ENCODE peak calls at places on chromosomes 12 and 14, in four cellular contexts. T, K, M and Q are unnamed samples.

GRCh38 chr14:50116986-50117385 is 614 bp upstream of the VCPKMT start:
- DNase-seq in M (no peak), T (no peak), K (no peak), Q (no peak)

GRCh38 chr12:107990325-107990724 is 138.8 kb upstream of the WSCD2 start:
- DNase-seq in K (peak; percentile 46), M (peak; percentile 56), T (no peak), Q (no peak)

GRCh38 chr12:56431850-56432249 is 17.4 kb downstream of the TIMELESS start:
- DNase-seq in K (no peak), T (peak; percentile 2), M (peak; percentile 35), Q (peak; percentile 43)

GRCh38 chr14:62443796-62444195 is 601.5 kb downstream of the KCNH5 start:
- DNase-seq in K (no peak), M (peak; percentile 46), T (peak; percentile 43), Q (peak; percentile 82)

GRCh38 chr12:113094738-113095137 is 38.2 kb downstream of the DTX1 start:
- DNase-seq in K (no peak), T (no peak), M (no peak), Q (no peak)

GRCh38 chr12:53098354-53098981 is 1.0 kb downstream of the IGFBP6 start:
- DNase-seq in T (peak; percentile 57), M (no peak), K (no peak), Q (peak; percentile 82)

GRCh38 chr14:70822706-70823185 is 13.4 kb upstream of the MAP3K9 start:
- DNase-seq in M (peak; percentile 88), T (peak; percentile 52), K (peak; percentile 58), Q (peak; percentile 2)

GRCh38 chr12:27504506-27504905 is 19.5 kb upstream of the PPFIBP1 start:
- DNase-seq in T (no peak), K (no peak), M (no peak), Q (peak; percentile 19)

GRCh38 chr14:98725676-98726075 is 546.3 kb downstream of the BCL11B start:
- DNase-seq in K (no peak), T (no peak), M (no peak), Q (no peak)

GRCh38 chr12:105477873-105478272 is 147.4 kb downstream of the C12orf75 start:
- DNase-seq in T (no peak), K (no peak), M (no peak), Q (no peak)

GRCh38 chr14:88352299-88353097 is 29.4 kb upstream of the KCNK10 start:
- DNase-seq in T (no peak), K (no peak), M (no peak), Q (peak; percentile 11)

GRCh38 chr14:90728951-90729350 is 87.3 kb downstream of the TTC7B start:
- DNase-seq in M (no peak), K (no peak), T (no peak), Q (no peak)

DNA sequence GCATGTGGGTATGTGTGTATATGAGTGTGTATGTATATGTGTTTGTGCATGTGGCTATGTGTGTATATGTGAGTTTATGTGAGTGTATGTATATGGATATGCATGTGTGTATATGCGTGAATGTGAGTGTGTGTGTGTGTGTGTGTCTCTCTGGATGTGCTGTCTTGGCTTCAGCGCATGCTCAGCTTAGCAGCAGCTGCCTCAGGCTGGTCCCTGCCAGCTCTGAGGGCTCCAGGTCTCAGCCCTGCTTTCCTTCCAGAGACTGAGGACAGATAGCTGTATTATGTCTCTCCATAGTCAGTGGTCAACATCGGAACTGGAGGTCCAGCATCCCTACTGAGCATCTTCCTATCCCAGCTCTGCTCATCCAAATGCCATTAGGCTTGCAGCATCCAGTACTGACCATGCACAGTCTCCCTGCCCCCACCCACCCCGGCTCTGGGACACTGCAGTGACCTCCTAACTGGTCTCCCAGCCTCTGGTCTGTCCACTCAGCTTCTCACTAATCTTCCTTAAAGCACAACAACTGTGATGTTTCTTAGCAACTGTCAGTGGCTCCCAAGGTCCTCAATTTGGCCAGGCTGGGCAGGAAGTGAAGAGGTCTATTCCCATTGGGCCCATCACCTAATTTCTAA is 22.8 kb downstream of the FAIM2 start:
- DNase-seq in K (no peak), M (no peak), T (peak; percentile 37), Q (no peak)
- H3K4ac ChIP-seq in K (no peak overlapping the region), M (no peak overlapping the region), T (no peak overlapping the region), Q (no peak overlapping the region)

GRCh38 chr12:69896653-69897381 is 71.8 kb downstream of the MYRFL start:
- DNase-seq in K (no peak), M (no peak), T (no peak), Q (no peak)
- H3K4ac ChIP-seq in K (no peak overlapping the region), M (peak overlapping the region; percentile 33), T (peak overlapping the region; percentile 66), Q (no peak overlapping the region)

GRCh38 chr12:120328228-120328627 is 649 bp upstream of the PLA2G1B start:
- DNase-seq in K (no peak), M (no peak), T (no peak), Q (no peak)
- H3K4ac ChIP-seq in K (no peak overlapping the region), M (no peak overlapping the region), T (no peak overlapping the region), Q (no peak overlapping the region)

DNA sequence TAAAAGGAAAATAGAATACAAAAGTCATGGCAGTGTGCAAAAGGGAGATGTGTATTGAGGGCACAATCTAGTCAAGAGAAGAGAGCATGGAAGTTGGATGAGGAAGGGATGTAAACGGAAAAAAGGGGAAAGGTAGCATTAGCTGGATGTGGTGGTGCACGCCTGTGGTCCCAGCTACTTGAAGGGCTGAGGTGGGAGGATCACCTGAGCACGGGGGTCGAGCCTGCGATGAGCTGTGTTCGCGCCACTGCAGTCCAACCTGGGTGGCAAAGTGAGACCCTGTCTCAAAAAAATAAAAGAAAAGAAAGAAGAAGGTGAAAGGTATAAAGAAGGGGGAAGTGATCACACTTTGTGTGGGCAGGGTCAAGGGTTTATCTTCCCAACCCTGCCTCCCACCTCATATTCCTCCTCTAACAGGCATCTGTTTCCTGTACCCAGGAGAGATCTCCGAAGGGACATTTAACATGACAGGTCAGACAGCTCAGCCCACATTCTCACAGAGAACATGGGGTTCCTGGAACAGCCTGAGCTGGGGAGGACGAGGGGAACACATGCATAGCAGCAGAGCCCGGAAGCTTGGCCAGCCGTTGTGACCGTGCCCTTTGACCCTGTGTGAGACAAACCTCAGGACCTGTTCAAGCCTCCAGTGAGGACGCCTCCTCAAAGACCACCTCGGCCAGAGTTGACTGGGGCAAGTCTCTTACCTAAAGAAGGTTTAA is 8.9 kb downstream of the RNASE11 start:
- DNase-seq in M (no peak), T (no peak), K (no peak), Q (no peak)
- H3K4ac ChIP-seq in M (no peak overlapping the region), T (no peak overlapping the region), K (no peak overlapping the region), Q (no peak overlapping the region)

DNA sequence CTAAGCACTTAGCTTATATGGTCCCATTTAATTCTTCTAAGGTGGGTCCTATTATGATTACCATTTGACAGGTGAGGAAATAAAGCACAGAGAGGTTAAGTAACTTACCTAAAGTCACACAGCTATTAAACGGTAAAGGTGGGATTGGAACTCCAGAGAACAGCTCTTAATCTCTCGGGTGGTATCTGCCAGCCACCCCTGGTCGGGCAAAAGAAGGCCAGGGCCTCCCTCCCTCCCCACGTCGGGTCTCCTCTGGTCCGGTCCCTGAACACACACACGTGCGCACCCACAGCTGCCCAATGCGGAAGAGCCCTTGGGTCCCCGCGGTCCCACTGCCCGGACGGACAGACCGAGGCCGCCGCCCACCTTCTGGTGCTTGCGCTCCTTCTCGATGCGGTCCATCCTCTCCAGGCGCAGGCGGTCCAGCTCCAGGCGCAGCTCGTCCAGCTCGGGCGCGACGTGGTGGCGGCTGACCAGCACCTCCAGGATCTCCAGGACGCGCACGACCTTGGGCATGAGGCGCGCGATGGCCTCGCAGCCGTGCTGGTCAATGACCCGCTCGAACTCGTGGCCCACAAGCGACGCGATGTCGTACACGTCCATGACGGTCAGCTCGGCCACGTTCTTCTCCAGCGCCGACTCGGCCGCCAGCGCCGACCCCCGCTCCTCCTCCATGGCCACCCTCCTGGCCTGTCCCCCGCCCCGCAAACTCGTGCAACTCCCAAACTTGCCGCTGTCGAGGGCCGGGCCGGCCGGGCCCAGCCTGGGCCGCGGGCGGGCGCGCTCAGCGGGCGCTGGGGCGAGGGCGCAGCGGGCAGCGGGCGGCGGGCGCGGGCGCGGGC is 490 bp downstream of the RILPL1 start:
- DNase-seq in K (peak; percentile 58), M (peak; percentile 64), T (peak; percentile 68), Q (peak; percentile 24)
- H3K4ac ChIP-seq in K (peak overlapping the region; percentile 95), M (peak overlapping the region; percentile 41), T (peak overlapping the region; percentile 3), Q (peak overlapping the region; percentile 94)

DNA sequence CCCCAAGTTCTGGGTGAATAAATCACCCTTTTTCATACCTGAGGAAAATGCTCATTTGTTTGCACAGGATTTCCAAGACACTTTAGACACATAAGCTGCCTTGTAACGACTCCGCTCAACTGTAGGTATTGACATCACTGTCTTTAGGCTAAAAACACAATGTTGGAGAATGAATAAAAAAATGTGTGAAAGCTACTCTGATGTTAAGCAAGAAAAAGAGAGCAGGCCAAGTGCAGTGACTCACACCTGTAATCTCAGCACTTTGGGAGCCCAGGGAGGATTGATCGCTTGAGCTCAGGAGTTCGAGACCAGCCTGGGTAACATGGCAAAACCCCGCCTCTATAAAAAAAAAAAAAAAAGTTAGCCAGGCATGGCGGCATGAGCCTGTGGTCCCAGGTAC is 11.1 kb upstream of the CIPC start:
- DNase-seq in M (peak; percentile 85), T (no peak), K (no peak), Q (no peak)
- H3K4ac ChIP-seq in M (no peak overlapping the region), T (no peak overlapping the region), K (no peak overlapping the region), Q (no peak overlapping the region)

DNA sequence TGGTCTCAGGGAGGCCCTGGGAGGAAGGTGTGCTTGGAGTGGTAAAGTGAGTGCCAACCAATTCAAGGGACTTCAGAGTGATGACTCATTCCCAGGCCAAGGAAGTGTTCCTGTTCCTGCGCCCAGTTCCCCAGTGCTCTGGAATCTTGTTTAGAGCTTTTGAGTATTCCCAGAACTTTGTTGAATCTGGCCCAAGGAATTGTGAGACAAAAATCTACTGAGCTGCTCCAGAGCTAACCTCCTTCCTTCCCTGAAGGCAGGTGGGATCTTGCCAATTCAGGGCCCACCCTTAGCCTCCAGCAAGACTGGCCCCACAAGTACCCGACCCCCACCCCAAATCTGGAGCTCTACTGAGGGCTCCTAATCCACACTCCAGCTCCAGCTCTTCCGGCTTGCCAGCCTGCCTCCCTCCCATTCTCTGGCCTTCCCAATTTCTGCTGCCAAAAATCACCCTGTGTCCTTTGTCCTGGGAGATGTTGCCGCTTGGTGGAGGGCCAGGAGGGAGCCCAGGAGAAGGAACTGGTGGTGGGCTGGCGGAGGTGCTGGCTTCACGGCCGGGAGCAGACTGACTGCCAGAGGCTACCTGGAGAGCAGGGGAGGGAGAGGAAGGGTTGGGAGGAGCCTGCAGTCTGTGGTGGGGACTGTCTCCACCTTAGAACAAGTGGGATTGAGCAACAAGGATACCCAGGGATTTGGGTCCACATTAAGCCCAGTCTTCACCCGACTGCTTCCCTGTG is 2.0 kb upstream of the ATN1 start:
- DNase-seq in M (peak; percentile 49), T (peak; percentile 92), K (peak; percentile 70), Q (peak; percentile 90)
- H3K4ac ChIP-seq in M (peak overlapping the region; percentile 1), T (peak overlapping the region; percentile 98), K (no peak overlapping the region), Q (peak overlapping the region; percentile 98)